ENCODE peak calls at places on chromosomes 12 and 14, in eight cellular contexts. W, P, R, G, T, K, L and V are unnamed samples.

GRCh38 chr14:29528889-29529288 is 398.8 kb downstream of the PRKD1 start:
- DNase-seq in W (no peak), P (no peak), R (no peak), G (no peak), T (no peak), K (peak), L (no peak), V (no peak)

GRCh38 chr12:115818973-115819372 is 458.5 kb downstream of the MED13L start:
- DNase-seq in W (no peak), P (no peak), R (no peak), G (no peak), T (no peak), K (no peak), L (no peak), V (no peak)

GRCh38 chr12:120261951-120262851 is 3.3 kb downstream of the PXN start:
- DNase-seq in W (no peak), P (no peak), R (peak), G (no peak), T (no peak), K (peak), L (no peak), V (no peak)

GRCh38 chr12:43976027-43976426 is 140.1 kb downstream of the TMEM117 start:
- DNase-seq in W (no peak), P (no peak), R (no peak), G (no peak), T (no peak), K (no peak), L (no peak), V (no peak)

GRCh38 chr14:89773644-89774316 is 180.8 kb downstream of the EFCAB11 start:
- DNase-seq in W (peak), P (no peak), R (peak), G (peak), T (peak), K (peak), L (peak), V (peak)

GRCh38 chr12:89350661-89351488 is 1.4 kb downstream of the DUSP6 start:
- DNase-seq in W (no peak), P (peak), R (no peak), G (peak), T (peak), K (no peak), L (no peak), V (no peak)

GRCh38 chr12:100794441-100795192 is at the start of gene ANO4:
- DNase-seq in W (no peak), P (no peak), R (no peak), G (no peak), T (no peak), K (peak), L (peak), V (no peak)

GRCh38 chr14:32349322-32349721 is 20.2 kb downstream of the AKAP6 start:
- DNase-seq in W (no peak), P (no peak), R (no peak), G (no peak), T (no peak), K (no peak), L (no peak), V (no peak)

GRCh38 chr12:55034218-55034617 is 14.4 kb downstream of the NEUROD4 start:
- DNase-seq in W (no peak), P (no peak), R (no peak), G (no peak), T (no peak), K (no peak), L (no peak), V (no peak)

GRCh38 chr12:57766464-57767311 is at the start of gene CYP27B1:
- DNase-seq in W (no peak), P (peak), R (peak), G (no peak), T (no peak), K (peak), L (peak), V (no peak)

GRCh38 chr14:59337151-59337611 is 128.0 kb downstream of the GPR135 start:
- DNase-seq in W (no peak), P (peak), R (no peak), G (no peak), T (no peak), K (peak), L (no peak), V (no peak)

GRCh38 chr14:60642790-60643397 is 6.4 kb downstream of the SIX1 start:
- DNase-seq in W (no peak), P (no peak), R (no peak), G (peak), T (no peak), K (no peak), L (no peak), V (no peak)

GRCh38 chr14:22296722-22297121 is 292.3 kb downstream of the DAD1 start:
- DNase-seq in W (no peak), P (no peak), R (peak), G (no peak), T (no peak), K (peak), L (no peak), V (no peak)

GRCh38 chr14:77584809-77585208 is 31.6 kb downstream of the SPTLC2 start:
- DNase-seq in W (no peak), P (no peak), R (no peak), G (no peak), T (no peak), K (no peak), L (no peak), V (no peak)

GRCh38 chr12:112180422-112180821 is 55.1 kb downstream of the TRAFD1 start:
- DNase-seq in W (no peak), P (no peak), R (no peak), G (no peak), T (no peak), K (no peak), L (no peak), V (no peak)

GRCh38 chr14:59360923-59361794 is 104.0 kb downstream of the GPR135 start:
- DNase-seq in W (no peak), P (peak), R (peak), G (no peak), T (no peak), K (peak), L (no peak), V (no peak)

GRCh38 chr12:68069276-68069675 is 80.0 kb downstream of the IFNG-AS1 start:
- DNase-seq in W (no peak), P (no peak), R (no peak), G (no peak), T (no peak), K (no peak), L (no peak), V (no peak)

GRCh38 chr12:114655934-114656697 is 27.9 kb downstream of the TBX3 start:
- DNase-seq in W (no peak), P (no peak), R (no peak), G (no peak), T (no peak), K (peak), L (no peak), V (no peak)

GRCh38 chr12:83691730-83692129 is 1005.0 kb downstream of the TMTC2 start:
- DNase-seq in W (no peak), P (no peak), R (no peak), G (no peak), T (no peak), K (no peak), L (no peak), V (no peak)

GRCh38 chr14:65356327-65356836 is 56.1 kb upstream of the FUT8 start:
- DNase-seq in W (no peak), P (no peak), R (peak), G (no peak), T (no peak), K (peak), L (peak), V (no peak)

GRCh38 chr12:94140556-94140955 is 7.8 kb upstream of the PLXNC1 start:
- DNase-seq in W (peak), P (no peak), R (no peak), G (peak), T (peak), K (peak), L (peak), V (no peak)

GRCh38 chr12:89206375-89206774 is 145.9 kb downstream of the DUSP6 start:
- DNase-seq in W (no peak), P (no peak), R (no peak), G (no peak), T (no peak), K (no peak), L (no peak), V (no peak)

GRCh38 chr12:113844495-113845175 is 121.5 kb downstream of the RBM19 start:
- DNase-seq in W (no peak), P (no peak), R (no peak), G (no peak), T (no peak), K (no peak), L (no peak), V (no peak)

GRCh38 chr14:35390577-35391387 is 13.8 kb downstream of the NFKBIA start:
- DNase-seq in W (no peak), P (no peak), R (peak), G (no peak), T (no peak), K (peak), L (no peak), V (no peak)

GRCh38 chr12:59486827-59487226 is 109.0 kb upstream of the SLC16A7 start:
- DNase-seq in W (no peak), P (no peak), R (no peak), G (no peak), T (no peak), K (no peak), L (no peak), V (no peak)

GRCh38 chr14:70320294-70320693 is 39.2 kb downstream of the COX16 start:
- DNase-seq in W (no peak), P (no peak), R (no peak), G (no peak), T (no peak), K (no peak), L (no peak), V (no peak)

GRCh38 chr12:47302111-47302597 is 222.4 kb upstream of the AMIGO2 start:
- DNase-seq in W (no peak), P (no peak), R (peak), G (peak), T (no peak), K (peak), L (no peak), V (no peak)

GRCh38 chr12:108890208-108890607 is 10.3 kb downstream of the DAO start:
- DNase-seq in W (peak), P (no peak), R (peak), G (no peak), T (no peak), K (peak), L (peak), V (no peak)

GRCh38 chr12:39427360-39427808 is 15.5 kb downstream of the KIF21A start:
- DNase-seq in W (no peak), P (no peak), R (no peak), G (no peak), T (no peak), K (peak), L (no peak), V (no peak)